ENCODE peak calls at places on chromosomes 5 and 9, in nine cellular contexts. W is endodermal cell, V is DND-41, E is brain microvascular endothelial cell, F is A673, Q is heart left ventricle, N is AG09309, O is tibial artery, C is pancreas. R is an unnamed sample.

GRCh38 chr5:36150676-36151433 is 832 bp downstream of the LMBRD2 start:
- DNase-seq in W (peak), V (peak), E (peak), F (peak), Q (peak), N (no peak), O (peak), C (peak), R (no peak)

GRCh38 chr5:102289251-102289899 is 6.7 kb downstream of the SLCO4C1 start:
- DNase-seq in W (no peak), V (no peak), E (no peak), F (no peak), Q (no peak), N (no peak), O (no peak), C (no peak), R (no peak)

GRCh38 chr9:137176302-137177182 is 4.7 kb upstream of the TMEM210 start:
- DNase-seq in W (peak), V (peak), E (peak), F (peak), Q (no peak), N (no peak), O (no peak), C (no peak), R (no peak)

GRCh38 chr9:104412238-104412637 is 91.8 kb upstream of the OR13F1 start:
- DNase-seq in W (no peak), V (no peak), E (no peak), F (no peak), Q (no peak), N (no peak), O (no peak), C (no peak), R (no peak)

GRCh38 chr9:133046900-133047295 is 14.9 kb upstream of the CEL start:
- DNase-seq in W (no peak), V (no peak), E (no peak), F (no peak), Q (no peak), N (no peak), O (no peak), C (no peak), R (no peak)

GRCh38 chr9:32589083-32589713 is 16.2 kb upstream of the NDUFB6 start:
- DNase-seq in W (no peak), V (no peak), E (peak), F (peak), Q (no peak), N (no peak), O (no peak), C (no peak), R (no peak)

GRCh38 chr9:137757613-137758029 is 120.0 kb upstream of the CACNA1B start:
- DNase-seq in W (no peak), V (no peak), E (peak), F (no peak), Q (no peak), N (peak), O (no peak), C (no peak), R (no peak)

GRCh38 chr5:150209020-150209635 is 19.3 kb downstream of the SLC6A7 start:
- DNase-seq in W (no peak), V (peak), E (peak), F (no peak), Q (no peak), N (peak), O (peak), C (no peak), R (no peak)

GRCh38 chr9:135517407-135517822 is 3.8 kb upstream of the LCN1 start:
- DNase-seq in W (peak), V (no peak), E (no peak), F (no peak), Q (no peak), N (no peak), O (no peak), C (no peak), R (no peak)

GRCh38 chr9:93205045-93205768 is 21.3 kb downstream of the WNK2 start:
- DNase-seq in W (no peak), V (peak), E (peak), F (no peak), Q (peak), N (no peak), O (peak), C (peak), R (peak)
- H3K4me3 ChIP-seq in W (no peak), V (no peak), E (no peak), F (no peak), Q (no peak), N (no peak), O (no peak), C (no peak), R (peak)

DNA sequence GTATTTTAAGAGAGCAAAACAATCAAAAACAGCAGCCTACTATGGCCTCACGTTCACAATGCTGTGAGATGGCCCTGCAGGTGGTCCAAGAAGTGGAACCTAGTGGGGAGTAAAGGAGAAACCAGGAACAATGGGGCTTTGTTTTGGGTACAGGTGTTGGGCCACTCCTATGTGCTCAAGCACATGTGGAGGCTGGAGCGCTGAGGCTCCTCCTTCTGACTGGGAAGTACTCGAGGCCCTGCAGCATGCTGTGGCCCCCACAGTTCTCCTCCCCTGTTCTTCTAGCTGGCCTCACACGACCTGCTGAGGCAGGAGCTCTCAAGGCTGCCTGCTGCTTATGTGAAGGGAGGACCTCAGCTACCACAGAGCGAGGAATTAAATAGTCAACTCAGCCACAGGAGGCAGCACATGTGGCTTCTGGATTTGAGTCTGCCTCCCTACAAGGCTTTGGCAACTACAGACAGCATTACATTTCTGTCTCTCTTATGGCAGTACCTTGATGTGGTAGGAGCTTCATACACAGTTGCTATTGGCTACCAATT is 482.3 kb downstream of the SPOCK1 start:
- DNase-seq in W (peak), V (no peak), E (no peak), F (no peak), Q (no peak), N (no peak), O (no peak), C (no peak), R (no peak)
- TF ChIP-seq CTCF in W (peak), V (no peak), E (peak), F (no peak), Q (no peak), N (no peak), O (no peak), C (no peak), R (no peak)

DNA sequence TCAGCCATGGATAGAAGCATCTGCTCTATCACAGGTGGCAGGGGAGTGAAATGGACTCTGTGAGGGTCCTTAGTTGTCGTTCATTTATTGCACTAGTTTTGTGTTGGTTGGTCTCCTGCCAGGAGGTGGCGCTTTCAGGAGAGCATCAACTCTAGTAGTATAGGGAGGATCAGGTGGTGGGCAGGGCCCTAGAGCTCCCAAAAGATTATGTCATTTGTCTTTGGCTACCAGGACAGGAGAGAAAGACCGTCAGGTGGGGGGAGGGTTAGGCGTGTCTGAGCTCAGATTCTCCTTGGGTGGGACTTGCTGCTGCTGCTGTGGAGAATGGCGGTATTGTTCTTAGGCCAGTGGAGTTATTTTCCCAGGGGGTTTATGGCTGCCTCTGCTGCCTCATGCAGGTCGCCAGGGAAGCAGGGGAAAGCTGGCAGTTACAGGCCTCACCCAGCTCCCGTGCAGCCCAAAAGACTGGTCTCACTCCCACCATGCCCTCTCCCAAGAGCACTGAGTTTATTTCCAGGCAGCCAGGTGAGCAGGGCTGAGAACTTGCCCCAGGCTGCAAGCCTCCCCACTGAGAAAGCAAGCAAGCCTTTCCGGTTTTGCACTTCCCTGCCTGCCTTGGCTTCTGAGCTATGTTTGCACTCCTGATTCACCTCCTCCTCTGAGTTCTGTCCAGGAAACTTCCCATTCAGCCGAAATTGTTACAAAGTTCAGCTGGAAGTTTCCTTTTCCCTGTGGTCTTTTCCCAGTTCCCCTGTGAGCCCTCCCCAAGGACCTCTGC is 317.3 kb downstream of the TAF11L14 start:
- DNase-seq in W (peak), V (no peak), E (no peak), F (peak), Q (no peak), N (no peak), O (no peak), C (no peak), R (no peak)
- H3K4me3 ChIP-seq in W (no peak), V (no peak), E (no peak), F (no peak), Q (no peak), N (no peak), O (no peak), C (no peak), R (no peak)

DNA sequence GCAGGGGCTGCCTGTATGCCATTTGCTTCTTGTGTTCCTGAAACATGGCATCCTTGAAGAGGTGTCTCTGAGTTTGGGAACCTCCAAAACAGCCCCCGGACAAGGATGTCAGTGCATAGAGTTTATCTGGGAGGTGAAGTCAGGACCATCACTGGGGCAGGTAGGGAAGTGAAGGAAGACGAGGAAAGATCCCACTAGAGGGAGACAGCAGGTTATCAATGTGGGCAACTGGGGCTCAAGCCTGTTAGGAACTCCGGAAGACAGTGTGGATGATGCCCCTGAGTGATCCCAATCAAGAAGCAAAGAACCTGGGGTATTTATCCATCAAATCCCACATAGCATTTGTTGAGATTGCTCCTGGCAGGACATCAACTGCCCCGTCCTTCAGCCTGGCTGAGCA is 233.1 kb downstream of the AGTPBP1 start:
- DNase-seq in W (peak), V (no peak), E (no peak), F (no peak), Q (no peak), N (no peak), O (no peak), C (no peak), R (no peak)
- TF ChIP-seq CTCF in W (peak), V (no peak), E (peak), F (peak), Q (peak), N (no peak), O (no peak), C (no peak), R (no peak)

DNA sequence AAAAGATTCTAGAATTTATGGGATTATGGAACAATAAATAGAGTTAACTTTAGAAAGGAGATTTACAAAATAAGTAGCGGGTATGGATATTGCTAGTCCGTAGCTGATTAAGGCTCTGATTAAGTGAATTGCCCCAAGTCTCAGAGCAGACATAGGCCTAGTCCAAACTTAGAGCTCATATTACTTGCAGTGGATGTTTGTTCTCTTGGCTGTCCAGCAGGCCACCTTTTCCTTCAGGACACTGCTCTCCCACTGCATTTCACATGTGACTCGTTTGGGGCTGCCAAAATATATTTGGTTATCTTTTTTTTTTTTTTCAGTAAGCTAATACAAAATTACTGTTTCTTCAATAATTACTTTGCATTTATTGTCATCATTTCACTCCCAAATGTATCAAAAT is 76.6 kb downstream of the ARRDC3 start:
- DNase-seq in W (no peak), V (no peak), E (no peak), F (no peak), Q (no peak), N (no peak), O (no peak), C (no peak), R (no peak)
- H3K4me3 ChIP-seq in W (no peak), V (no peak), E (no peak), F (no peak), Q (no peak), N (no peak), O (no peak), C (no peak), R (no peak)

R was measured in left ventricle myocardium inferior.